ENCODE peak calls at places on chromosomes 2 and 18, in five cellular contexts. R is anterior cingulate cortex; I is Peyer's patch; S is stimulated activated naive B cell treated with anti-CD40 and anti-IgM and Interleukin-4, amounts not matched to agents 10 μg/mL and 1 μg/mL and 100 μg/mL, for 72 hours; X is fibroblast of the aortic adventitia. M is an unnamed sample.

GRCh38 chr2:16908671-16909070 is 243.0 kb upstream of the CYRIA start:
- DNase-seq in R (no peak), I (no peak), S (no peak), X (no peak), M (no peak)

GRCh38 chr2:240685771-240686371 is 3.2 kb upstream of the AQP12B start:
- DNase-seq in R (no peak), I (no peak), S (no peak), X (no peak), M (no peak)

GRCh38 chr2:122033796-122034195 is 278.3 kb downstream of the TSN start:
- DNase-seq in R (no peak), I (no peak), S (no peak), X (no peak), M (no peak)

GRCh38 chr2:98545591-98545990 is 62.7 kb downstream of the COA5 start:
- DNase-seq in R (no peak), I (no peak), S (no peak), X (no peak), M (no peak)

GRCh38 chr2:47554311-47554905 is 151.5 kb downstream of the MSH2 start:
- DNase-seq in R (no peak), I (no peak), S (no peak), X (no peak), M (no peak)

GRCh38 chr2:36172828-36173227 is 182.8 kb upstream of the CRIM1 start:
- DNase-seq in R (no peak), I (no peak), S (no peak), X (no peak), M (no peak)

GRCh38 chr2:129819855-129820254 is 159.6 kb upstream of the RAB6C start:
- DNase-seq in R (no peak), I (no peak), S (no peak), X (no peak), M (no peak)

GRCh38 chr18:77671456-77672167 is 422.0 kb downstream of the GALR1 start:
- DNase-seq in R (no peak), I (no peak), S (no peak), X (no peak), M (no peak)

GRCh38 chr2:84901593-84902120 is 3.8 kb upstream of the TMSB10 start:
- DNase-seq in R (no peak), I (no peak), S (no peak), X (peak; percentile 51), M (peak; percentile 51)

GRCh38 chr18:35616664-35617423 is 35.3 kb downstream of the GALNT1 start:
- DNase-seq in R (no peak), I (peak; percentile 71), S (peak; percentile 80), X (peak; percentile 37), M (peak; percentile 84)

GRCh38 chr2:234950730-234951385 is 959 bp upstream of the SH3BP4 start:
- DNase-seq in R (no peak), I (no peak), S (no peak), X (peak; percentile 72), M (peak; percentile 50)

GRCh38 chr2:39494784-39495251 is 57.7 kb upstream of the MAP4K3 start:
- DNase-seq in R (peak; percentile 9), I (no peak), S (peak; percentile 56), X (peak; percentile 96), M (peak; percentile 97)

GRCh38 chr18:61833387-61833786 is 59.4 kb downstream of the RNF152 start:
- DNase-seq in R (no peak), I (no peak), S (no peak), X (peak; percentile 24), M (peak; percentile 70)

GRCh38 chr2:150091896-150092295 is 395.6 kb downstream of the RND3 start:
- DNase-seq in R (no peak), I (no peak), S (no peak), X (no peak), M (no peak)

GRCh38 chr2:104862061-104862941 is 8.4 kb downstream of the POU3F3 start:
- DNase-seq in R (no peak), I (no peak), S (no peak), X (no peak), M (no peak)

GRCh38 chr2:100959225-100959880 is 42.7 kb upstream of the RPL31 start:
- DNase-seq in R (no peak), I (no peak), S (no peak), X (peak; percentile 44), M (peak; percentile 13)

GRCh38 chr2:199989822-199990221 is 34.4 kb downstream of the MAIP1 start:
- DNase-seq in R (no peak), I (no peak), S (no peak), X (no peak), M (no peak)

GRCh38 chr2:138503652-138504051 is 2.1 kb downstream of the SPOPL start:
- DNase-seq in R (no peak), I (no peak), S (no peak), X (no peak), M (no peak)

GRCh38 chr2:133377021-133377481 is 191.2 kb downstream of the NCKAP5 start:
- DNase-seq in R (no peak), I (no peak), S (no peak), X (peak; percentile 89), M (peak; percentile 7)

GRCh38 chr2:241554610-241555322 is 3.8 kb upstream of the BOK start:
- DNase-seq in R (no peak), I (no peak), S (no peak), X (no peak), M (no peak)

GRCh38 chr2:120204022-120204405 is 19.2 kb downstream of the TMEM185B start:
- DNase-seq in R (no peak), I (no peak), S (no peak), X (no peak), M (no peak)

GRCh38 chr2:222671259-222672067 is at the start of gene MOGAT1:
- DNase-seq in R (peak; percentile 53), I (no peak), S (no peak), X (no peak), M (peak; percentile 7)

GRCh38 chr2:159906315-159906714 is 108.3 kb upstream of the CD302 start:
- DNase-seq in R (no peak), I (no peak), S (no peak), X (no peak), M (no peak)

GRCh38 chr2:23595601-23596251 is 210.7 kb downstream of the KLHL29 start:
- DNase-seq in R (peak; percentile 44), I (no peak), S (no peak), X (peak; percentile 9), M (peak; percentile 30)

GRCh38 chr2:207692206-207693065 is 19.0 kb upstream of the CCNYL1 start:
- DNase-seq in R (no peak), I (peak; percentile 39), S (no peak), X (no peak), M (no peak)

GRCh38 chr2:189208254-189208653 is 28.7 kb upstream of the COL5A2 start:
- DNase-seq in R (no peak), I (no peak), S (no peak), X (no peak), M (no peak)

GRCh38 chr2:224145751-224146355 is 106.8 kb upstream of the SERPINE2 start:
- DNase-seq in R (no peak), I (no peak), S (no peak), X (peak; percentile 91), M (peak; percentile 97)

M was measured in fibroblast of pulmonary artery.